ENCODE peak calls at places on chromosomes 2 and 18, in four cellular contexts. F, M, H and N are unnamed samples.

GRCh38 chr18:70221156-70221910 is 15.8 kb upstream of the RTTN start:
- DNase-seq in F (no peak), M (peak), H (no peak), N (no peak)

GRCh38 chr18:11909597-11910026 is 1.5 kb upstream of the MPPE1 start:
- DNase-seq in F (no peak), M (no peak), H (no peak), N (no peak)

GRCh38 chr18:12823892-12824291 is 60.1 kb downstream of the PTPN2 start:
- DNase-seq in F (no peak), M (no peak), H (no peak), N (no peak)

GRCh38 chr2:50207881-50208280 is 824.1 kb downstream of the NRXN1 start:
- DNase-seq in F (no peak), M (no peak), H (no peak), N (no peak)

GRCh38 chr2:143175435-143175834 is 46.2 kb downstream of the ARHGAP15 start:
- DNase-seq in F (no peak), M (no peak), H (no peak), N (no peak)

GRCh38 chr2:217064234-217065103 is 204.6 kb upstream of the TNP1 start:
- DNase-seq in F (no peak), M (no peak), H (no peak), N (no peak)

GRCh38 chr2:81894451-81894990 is 1590.0 kb upstream of the LRRTM1 start:
- DNase-seq in F (no peak), M (no peak), H (no peak), N (no peak)

GRCh38 chr18:21081425-21081824 is 30.2 kb downstream of the ROCK1 start:
- DNase-seq in F (no peak), M (no peak), H (no peak), N (no peak)

GRCh38 chr2:39933166-39933565 is 154.1 kb upstream of the THUMPD2 start:
- DNase-seq in F (no peak), M (no peak), H (no peak), N (no peak)

GRCh38 chr2:15588329-15588919 is 3.2 kb upstream of the DDX1 start:
- DNase-seq in F (peak), M (peak), H (peak), N (no peak)

GRCh38 chr2:134193006-134193405 is 60.9 kb upstream of the MGAT5 start:
- DNase-seq in F (no peak), M (no peak), H (no peak), N (no peak)

GRCh38 chr18:34322365-34323289 is 97.9 kb upstream of the NOL4 start:
- DNase-seq in F (no peak), M (peak), H (peak), N (no peak)

GRCh38 chr18:13374468-13375301 is 156.1 kb downstream of the LDLRAD4 start:
- DNase-seq in F (no peak), M (no peak), H (peak), N (no peak)

GRCh38 chr18:64238076-64238475 is 89.2 kb upstream of the LINC00305 start:
- DNase-seq in F (no peak), M (no peak), H (no peak), N (no peak)

GRCh38 chr18:67265464-67266245 is 250.9 kb downstream of the DSEL start:
- DNase-seq in F (no peak), M (no peak), H (no peak), N (no peak)

GRCh38 chr18:22176622-22177495 is 7.5 kb downstream of the GATA6 start:
- DNase-seq in F (no peak), M (peak), H (no peak), N (no peak)

GRCh38 chr2:190863946-190864345 is 16.7 kb upstream of the GLS start:
- DNase-seq in F (no peak), M (no peak), H (no peak), N (no peak)

GRCh38 chr2:190683802-190684201 is 34.9 kb downstream of the NAB1 start:
- DNase-seq in F (no peak), M (no peak), H (no peak), N (no peak)

GRCh38 chr2:100584811-100585210 is 22.0 kb downstream of the PDCL3 start:
- DNase-seq in F (no peak), M (no peak), H (no peak), N (no peak)

GRCh38 chr2:3457524-3458395 is 61.6 kb downstream of the ADI1 start:
- DNase-seq in F (no peak), M (no peak), H (peak), N (no peak)

GRCh38 chr2:240948905-240949790 is 43.0 kb downstream of the CROCC2 start:
- DNase-seq in F (no peak), M (peak), H (no peak), N (no peak)

DNA sequence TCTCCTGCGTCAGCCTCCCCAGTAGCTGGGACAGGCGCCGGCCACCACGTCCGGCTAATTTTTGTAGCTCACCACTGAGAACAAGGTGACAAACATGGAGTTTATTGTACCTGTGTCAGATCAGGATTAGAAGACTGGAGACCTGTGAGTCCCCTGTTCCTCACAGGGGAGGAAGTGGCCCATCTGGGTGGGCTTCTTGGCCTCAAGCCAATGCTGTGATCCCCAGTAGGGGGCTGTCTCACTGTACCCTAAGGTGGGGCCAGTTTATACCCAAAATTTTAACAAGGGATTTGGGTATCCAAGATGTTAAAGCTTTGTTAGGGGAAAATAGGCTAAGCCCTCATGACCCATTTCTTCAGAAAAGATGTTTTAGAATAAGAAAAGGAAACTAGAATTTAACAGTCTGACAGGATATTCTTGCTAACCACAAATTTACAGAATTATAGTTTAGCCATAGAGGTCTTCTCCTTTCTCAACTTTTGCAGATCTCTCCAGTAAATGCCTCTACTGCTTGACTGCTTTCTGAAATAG is 16.3 kb downstream of the PCBP1 start:
- DNase-seq in F (peak), M (no peak), H (no peak), N (no peak)
- TF ChIP-seq TAF1 in F (no peak), M (no peak), H (no peak), N (peak)

GRCh38 chr2:21422050-21422449 is 298.3 kb downstream of the TDRD15 start:
- DNase-seq in F (peak), M (peak), H (peak), N (peak)
- TF ChIP-seq TAF1 in F (no peak), M (no peak), H (no peak), N (no peak)

GRCh38 chr18:43531438-43531837 is 254.1 kb upstream of the SYT4 start:
- DNase-seq in F (no peak), M (no peak), H (no peak), N (no peak)
- TF ChIP-seq TAF1 in F (no peak), M (no peak), H (no peak), N (no peak)

GRCh38 chr2:36455788-36456187 is 100.2 kb downstream of the CRIM1 start:
- DNase-seq in F (no peak), M (no peak), H (no peak), N (no peak)

GRCh38 chr2:36455011-36455410 is 99.4 kb downstream of the CRIM1 start:
- DNase-seq in F (no peak), M (no peak), H (no peak), N (no peak)

GRCh38 chr2:36451512-36451911 is 95.9 kb downstream of the CRIM1 start:
- DNase-seq in F (peak), M (no peak), H (no peak), N (no peak)

GRCh38 chr2:36452279-36452678 is 96.7 kb downstream of the CRIM1 start:
- DNase-seq in F (no peak), M (no peak), H (no peak), N (no peak)

GRCh38 chr2:36453652-36454051 is 98.1 kb downstream of the CRIM1 start:
- DNase-seq in F (no peak), M (no peak), H (no peak), N (no peak)
- TF ChIP-seq TAF1 in F (no peak), M (no peak), H (no peak), N (no peak)

GRCh38 chr2:231597014-231597611 is 4.4 kb downstream of the TEX44 start:
- DNase-seq in F (no peak), M (no peak), H (no peak), N (peak)
- TF ChIP-seq TAF1 in F (no peak), M (no peak), H (no peak), N (no peak)

DNA sequence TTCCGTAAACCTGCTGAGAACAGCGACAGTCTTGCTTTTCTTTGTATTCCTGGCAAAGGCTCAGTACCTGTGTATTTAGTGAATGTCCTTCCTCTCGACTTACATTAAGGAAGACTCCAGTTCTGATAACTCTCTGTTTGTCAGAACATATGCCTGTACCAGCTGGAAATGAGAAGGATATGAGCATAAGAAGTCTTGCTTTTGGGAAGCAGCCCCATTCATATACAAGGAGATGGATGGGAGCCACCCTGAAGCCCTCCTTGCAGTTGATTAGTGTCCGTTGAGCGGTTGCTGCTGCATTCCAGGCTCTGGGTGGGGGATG is 59.8 kb downstream of the SH3BP4 start:
- DNase-seq in F (no peak), M (no peak), H (no peak), N (no peak)
- TF ChIP-seq TAF1 in F (no peak), M (no peak), H (no peak), N (no peak)

DNA sequence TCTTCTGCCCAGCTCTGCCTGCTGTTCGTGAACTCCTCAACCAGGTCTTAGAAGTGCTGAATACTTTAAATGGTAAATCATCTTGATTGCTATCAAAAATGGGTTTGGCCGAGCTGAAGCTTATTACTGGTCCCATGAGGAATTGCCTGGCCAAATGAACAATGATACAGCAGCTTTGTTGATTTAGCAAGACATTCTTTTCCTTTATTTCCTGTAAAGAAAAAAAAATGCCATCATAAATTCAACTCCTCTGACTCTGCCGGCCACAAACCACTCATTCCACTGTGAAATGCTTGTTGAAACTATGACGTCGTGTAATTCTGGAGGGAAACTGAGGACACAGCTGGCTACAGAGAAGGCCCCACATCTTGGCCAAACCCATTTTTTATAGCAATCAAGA is 74.3 kb upstream of the ID2 start:
- DNase-seq in F (no peak), M (no peak), H (no peak), N (no peak)
- TF ChIP-seq TAF1 in F (no peak), M (no peak), H (no peak), N (no peak)

DNA sequence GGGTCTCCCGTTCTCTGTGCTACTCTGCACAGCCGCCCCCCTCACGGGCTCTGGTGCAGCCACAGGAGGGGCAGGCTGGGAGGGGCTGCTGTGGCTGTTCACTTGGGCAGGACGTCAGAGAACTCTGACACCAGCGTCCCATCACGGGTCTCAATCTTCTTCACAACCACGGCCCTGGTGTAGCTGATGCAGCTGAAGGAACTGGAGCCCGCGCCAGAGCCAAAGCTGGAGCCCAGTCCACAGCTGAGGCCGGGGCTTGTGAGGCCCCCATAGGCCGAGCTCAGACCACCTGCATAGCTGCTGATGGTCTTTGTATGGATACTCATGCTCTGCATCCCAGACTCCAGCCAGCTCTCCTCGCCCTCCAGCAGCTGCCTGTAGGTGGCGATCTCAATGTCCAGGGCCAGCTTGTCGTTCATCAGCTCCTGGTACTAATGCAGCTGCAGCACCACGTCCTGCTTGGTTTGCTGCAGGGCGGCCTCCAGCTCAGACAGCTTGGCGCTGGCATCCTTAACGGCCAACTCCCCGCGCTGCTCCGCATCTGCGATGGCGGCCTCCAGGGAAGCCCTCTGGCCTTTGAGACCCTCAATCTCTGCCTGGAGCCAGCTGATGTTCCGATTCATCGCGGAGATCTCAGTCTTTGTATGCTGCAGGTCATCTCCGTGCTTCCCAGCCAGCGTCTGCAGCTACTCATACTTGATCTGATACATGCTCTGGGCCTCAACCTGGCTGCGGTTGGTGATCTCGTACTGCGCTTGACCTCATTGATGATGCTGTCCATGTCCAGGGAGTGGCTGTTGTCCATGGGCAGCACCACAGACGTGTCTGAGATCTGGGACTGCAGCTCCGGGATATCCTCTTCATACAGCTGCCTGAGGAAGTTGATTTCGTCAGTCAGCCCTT is 7.4 kb upstream of the DUSP19 start:
- DNase-seq in F (no peak), M (peak), H (no peak), N (no peak)
- TF ChIP-seq TAF1 in F (no peak), M (peak), H (no peak), N (no peak)